ENCODE peak calls at places on chromosomes 11 and 22, in five cellular contexts. W is suprapubic skin, O is endothelial cell of umbilical vein, Q is sigmoid colon, F is GM12891. A is an unnamed sample.

GRCh38 chr11:5994791-5995190 is 8.0 kb upstream of the OR52L1 start:
- DNase-seq in W (no peak), O (no peak), Q (no peak), F (no peak), A (no peak)

GRCh38 chr11:110565690-110566336 is 136.1 kb downstream of the FDX1 start:
- DNase-seq in W (no peak), O (no peak), Q (no peak), F (no peak), A (no peak)

GRCh38 chr11:10990160-10990559 is 132.3 kb upstream of the ZBED5 start:
- DNase-seq in W (no peak), O (no peak), Q (no peak), F (no peak), A (no peak)

GRCh38 chr11:74288161-74288560 is 23.3 kb downstream of the P4HA3 start:
- DNase-seq in W (no peak), O (peak; percentile 90), Q (no peak), F (no peak), A (peak; percentile 91)

GRCh38 chr11:67118059-67118766 is 850 bp upstream of the KDM2A start:
- DNase-seq in W (peak; percentile 84), O (peak; percentile 34), Q (peak; percentile 75), F (peak; percentile 31), A (no peak)

GRCh38 chr11:59012106-59012941 is 73.0 kb downstream of the GLYATL1 start:
- DNase-seq in W (no peak), O (no peak), Q (no peak), F (no peak), A (no peak)

GRCh38 chr11:11849127-11849746 is 7.5 kb downstream of the USP47 start:
- DNase-seq in W (peak; percentile 69), O (peak; percentile 64), Q (no peak), F (no peak), A (no peak)

GRCh38 chr11:69808708-69809107 is 10.5 kb downstream of the FGF3 start:
- DNase-seq in W (no peak), O (no peak), Q (no peak), F (no peak), A (no peak)

GRCh38 chr11:40247023-40247422 is 1212.4 kb downstream of the LRRC4C start:
- DNase-seq in W (no peak), O (no peak), Q (no peak), F (no peak), A (no peak)

GRCh38 chr11:45091563-45092392 is 54.7 kb upstream of the PRDM11 start:
- DNase-seq in W (peak; percentile 73), O (peak; percentile 13), Q (peak; percentile 55), F (no peak), A (no peak)

GRCh38 chr11:118401880-118402590 is 629 bp downstream of the ATP5MG start:
- DNase-seq in W (no peak), O (no peak), Q (no peak), F (no peak), A (no peak)

GRCh38 chr11:68036141-68036716 is 2.6 kb upstream of the TCIRG1 start:
- DNase-seq in W (no peak), O (no peak), Q (peak; percentile 73), F (no peak), A (no peak)

GRCh38 chr11:103274025-103274424 is 164.8 kb downstream of the DYNC2H1 start:
- DNase-seq in W (no peak), O (no peak), Q (no peak), F (no peak), A (no peak)

GRCh38 chr11:8989411-8989810 is 14.4 kb downstream of the NRIP3 start:
- DNase-seq in W (no peak), O (no peak), Q (no peak), F (no peak), A (no peak)

GRCh38 chr11:8985462-8985861 is 18.3 kb downstream of the NRIP3 start:
- DNase-seq in W (no peak), O (no peak), Q (no peak), F (no peak), A (no peak)

GRCh38 chr11:8983552-8983951 is 19.3 kb upstream of the TMEM9B start:
- DNase-seq in W (no peak), O (no peak), Q (no peak), F (no peak), A (no peak)

GRCh38 chr11:8987446-8987845 is 16.4 kb downstream of the NRIP3 start:
- DNase-seq in W (no peak), O (no peak), Q (no peak), F (no peak), A (no peak)

DNA sequence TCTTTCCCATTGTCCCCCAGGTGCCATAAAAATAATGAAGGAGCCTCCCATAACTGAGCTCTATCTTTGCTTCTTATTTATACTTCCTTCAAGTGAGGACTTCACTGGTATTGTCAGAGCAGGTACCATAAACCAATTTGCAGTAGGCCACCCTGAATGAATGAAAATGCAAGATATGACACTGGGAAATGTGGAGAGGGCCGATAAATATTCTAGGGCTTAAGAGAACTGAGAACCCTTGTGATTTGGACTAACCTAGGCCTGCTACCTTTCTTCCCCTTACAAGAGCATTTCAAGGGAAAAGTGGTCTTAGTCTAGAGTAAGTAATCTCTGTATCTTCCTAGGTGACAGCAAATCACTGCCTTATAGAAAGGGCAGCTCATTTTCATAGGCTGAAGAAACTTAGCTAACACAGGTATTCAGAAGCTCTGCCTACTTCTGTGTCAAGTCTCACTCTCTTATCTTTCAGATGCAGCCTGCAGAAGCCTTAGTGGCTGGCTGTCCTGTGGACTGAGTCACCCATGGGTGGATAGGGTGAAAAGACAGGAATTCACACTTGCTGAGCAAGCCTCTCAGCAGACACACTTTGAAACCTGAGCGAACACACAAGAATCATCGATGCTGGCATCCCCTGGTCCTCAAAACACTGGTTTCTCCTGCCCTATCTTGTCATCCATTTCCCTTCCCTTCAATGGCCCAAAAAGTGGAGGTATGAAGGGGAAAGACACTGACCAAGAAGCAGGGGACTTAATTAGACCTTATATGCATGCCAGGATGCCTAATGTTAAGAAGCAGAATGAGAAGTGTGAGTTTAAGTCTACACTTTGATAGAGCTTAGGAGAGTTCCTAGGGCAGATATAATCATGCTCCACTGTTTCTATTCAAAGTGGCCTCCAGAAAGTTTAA is 15.2 kb downstream of the NRIP3 start:
- DNase-seq in W (no peak), O (no peak), Q (no peak), F (no peak), A (no peak)
- TF ChIP-seq POLR2AphosphoS5 in W (no peak), O (no peak), Q (no peak), F (no peak), A (no peak)

DNA sequence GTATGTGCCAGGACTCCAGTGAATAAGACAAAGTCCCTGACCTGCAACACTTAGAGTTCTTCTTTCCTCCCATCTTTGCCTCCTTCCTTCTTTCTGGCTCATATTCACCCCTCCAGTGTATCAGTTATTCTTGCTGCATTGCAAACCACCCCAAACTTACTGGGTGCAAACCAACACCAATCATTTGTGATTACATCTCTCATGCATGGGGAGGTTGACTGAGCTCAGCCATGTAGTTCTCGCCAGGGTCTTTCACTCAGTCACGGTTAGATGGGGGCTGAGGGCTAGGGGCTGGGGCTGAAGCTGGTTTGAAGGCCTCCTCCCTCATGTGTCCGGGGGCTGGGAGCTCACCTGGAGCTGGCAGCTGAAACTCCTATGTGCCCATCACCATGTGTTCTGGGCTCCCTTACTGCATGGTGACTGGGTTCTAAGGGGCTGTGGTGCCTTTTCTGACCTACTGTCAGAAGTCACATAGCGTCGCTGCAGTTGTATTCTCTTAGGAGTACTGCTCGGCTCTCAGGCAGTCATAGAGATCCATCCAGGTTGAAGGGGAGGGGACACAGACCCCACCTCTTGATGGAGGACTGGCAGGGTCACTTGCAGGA is 35.0 kb upstream of the CACNG2 start:
- DNase-seq in W (peak; percentile 61), O (no peak), Q (peak; percentile 26), F (no peak), A (peak; percentile 72)
- TF ChIP-seq POLR2A in W (no peak), O (no peak), Q (no peak), F (no peak), A (no peak)

GRCh38 chr11:65781962-65782815 is 1.4 kb upstream of the AP5B1 start:
- DNase-seq in W (peak; percentile 71), O (no peak), Q (peak; percentile 50), F (no peak), A (peak; percentile 82)

GRCh38 chr11:65779669-65779918 is 1.2 kb downstream of the AP5B1 start:
- DNase-seq in W (no peak), O (no peak), Q (no peak), F (no peak), A (no peak)

GRCh38 chr11:65781152-65781961 is 581 bp upstream of the AP5B1 start:
- DNase-seq in W (peak; percentile 84), O (peak; percentile 35), Q (peak; percentile 72), F (no peak), A (peak; percentile 93)

GRCh38 chr11:65779919-65780769 is 632 bp downstream of the AP5B1 start:
- DNase-seq in W (peak; percentile 89), O (peak; percentile 85), Q (peak; percentile 88), F (peak; percentile 97), A (peak; percentile 95)

GRCh38 chr11:65780770-65781151 is at the start of gene AP5B1:
- DNase-seq in W (peak; percentile 82), O (peak; percentile 41), Q (peak; percentile 76), F (peak; percentile 87), A (peak; percentile 67)
- TF ChIP-seq POLR2AphosphoS5 in W (no peak), O (peak; percentile 73), Q (peak; percentile 44), F (no peak), A (no peak)

DNA sequence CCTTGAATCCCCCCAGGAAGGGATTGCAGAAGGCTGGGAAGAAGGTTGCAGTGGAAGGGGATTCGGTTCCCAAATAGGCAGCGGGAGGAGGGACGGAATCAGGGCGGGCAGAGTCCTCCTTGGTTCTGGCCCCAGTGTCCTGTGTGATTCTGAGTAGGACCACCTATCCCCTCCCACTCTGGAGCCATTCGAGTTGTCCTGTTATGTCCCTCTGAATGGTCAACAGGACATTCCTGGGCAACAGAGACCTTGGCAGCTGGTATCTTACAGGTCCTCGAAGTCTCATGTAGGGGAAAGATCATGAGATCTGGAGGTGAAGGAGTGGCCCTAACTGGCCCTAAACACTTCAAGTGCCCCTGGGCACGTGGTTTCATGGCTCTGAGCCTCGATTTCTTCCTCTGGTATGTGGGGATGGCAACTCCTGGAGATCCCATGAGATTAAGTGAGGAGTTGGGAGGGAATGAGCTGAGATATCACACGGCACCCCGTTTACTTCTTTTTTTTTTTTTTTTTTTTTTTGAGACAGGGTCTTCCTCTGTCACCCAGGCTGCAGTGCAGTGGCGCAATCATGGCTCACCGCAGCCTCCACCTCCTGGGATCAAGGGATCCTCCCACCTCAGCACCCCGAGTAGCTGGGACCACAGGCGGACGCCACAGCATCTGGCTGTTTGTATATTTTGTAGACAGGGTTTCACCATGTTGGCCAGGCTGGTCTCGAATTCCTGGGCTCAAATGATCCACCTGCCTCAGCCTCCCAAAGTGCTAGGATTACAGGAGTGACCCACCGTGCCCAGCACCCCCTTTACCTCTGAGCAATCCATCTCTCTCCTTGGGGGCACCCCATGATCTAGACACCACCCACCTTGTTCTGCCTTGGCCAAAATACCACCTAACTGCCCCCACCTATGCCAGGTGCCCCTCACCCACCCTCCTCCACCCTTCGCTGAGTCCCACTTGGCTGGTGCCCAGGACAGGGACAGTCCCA is 6.8 kb downstream of the LIF start:
- DNase-seq in W (no peak), O (no peak), Q (no peak), F (no peak), A (no peak)
- TF ChIP-seq POLR2A in W (no peak), O (no peak), Q (no peak), F (no peak), A (no peak)

DNA sequence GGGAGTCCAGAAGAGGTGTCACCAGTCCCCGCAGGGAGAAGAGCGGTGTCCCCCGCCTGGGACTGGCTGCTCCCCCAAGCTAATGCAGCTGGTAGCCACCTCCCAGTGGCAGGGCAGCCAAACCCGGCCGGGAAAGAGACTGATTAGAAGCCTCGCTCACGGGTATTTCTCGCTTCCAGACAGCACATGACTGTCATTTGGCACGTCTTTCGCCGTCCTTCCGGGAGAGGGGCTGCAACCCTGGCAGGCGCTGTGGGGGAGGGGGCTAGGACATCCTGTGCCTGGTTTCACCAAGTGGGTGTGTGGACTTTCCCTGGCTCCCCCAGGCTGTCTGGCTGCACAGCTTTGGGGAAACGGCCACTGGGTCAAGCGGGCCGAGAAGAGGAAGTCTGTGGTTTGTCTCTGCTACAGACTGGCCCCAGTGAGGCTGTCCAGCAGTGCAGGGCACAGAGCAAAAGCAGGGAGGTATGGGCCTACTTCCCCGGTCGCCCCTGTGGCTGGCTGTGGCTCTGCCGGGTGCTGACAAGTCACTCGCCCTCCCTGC is 3.8 kb downstream of the CD81 start:
- DNase-seq in W (peak; percentile 87), O (peak; percentile 57), Q (peak; percentile 89), F (no peak), A (no peak)
- TF ChIP-seq POLR2AphosphoS5 in W (no peak), O (peak; percentile 26), Q (peak; percentile 29), F (peak; percentile 50), A (no peak)